ENCODE peak calls at places on chromosomes 3 and 15, in eight cellular contexts. Q is NCI-H1436; W is mucosa of gallbladder; D is activated naive CD4-positive, alpha-beta T cell; U is dorsolateral prefrontal cortex; G is HS-5; M is activated CD8-positive, alpha-beta memory T cell treated with anti-CD3 and anti-CD28 coated beads for 1 hour; F is mesendoderm. I is an unnamed sample.

GRCh38 chr3:55030938-55031337 is 103.1 kb upstream of the LRTM1 start:
- DNase-seq in F (no peak), U (no peak), G (no peak), D (no peak), W (no peak), Q (no peak), M (no peak), I (no peak)

GRCh38 chr3:52530918-52531635 is 2.6 kb downstream of the NT5DC2 start:
- DNase-seq in M (no peak), Q (no peak), U (no peak), F (no peak), D (no peak), W (no peak), G (no peak), I (no peak)

GRCh38 chr3:185187391-185187790 is 34.5 kb upstream of the C3orf70 start:
- DNase-seq in D (no peak), G (no peak), F (no peak), Q (no peak), U (no peak), W (no peak), M (no peak), I (no peak)

GRCh38 chr3:36795622-36796021 is 31.3 kb upstream of the DCLK3 start:
- DNase-seq in D (no peak), F (no peak), G (no peak), U (no peak), M (no peak), Q (no peak), W (no peak), I (no peak)

GRCh38 chr3:41290736-41291135 is 91.4 kb downstream of the CTNNB1 start:
- DNase-seq in M (no peak), W (no peak), G (no peak), Q (no peak), U (no peak), F (peak), D (no peak), I (no peak)

GRCh38 chr15:85793641-85794597 is 806 bp downstream of the KLHL25 start:
- DNase-seq in G (no peak), D (no peak), W (no peak), M (no peak), U (peak), Q (no peak), F (peak), I (peak)

GRCh38 chr15:30941520-30941919 is 37.8 kb downstream of the FAN1 start:
- DNase-seq in W (no peak), M (no peak), Q (no peak), U (no peak), F (peak), D (no peak), G (no peak), I (peak)

GRCh38 chr15:47432831-47433230 is 284.5 kb upstream of the SEMA6D start:
- DNase-seq in D (no peak), Q (no peak), M (no peak), G (peak), W (no peak), F (no peak), U (no peak), I (no peak)

GRCh38 chr15:77622212-77622941 is 10.3 kb downstream of the LINGO1 start:
- DNase-seq in M (no peak), Q (no peak), U (no peak), D (no peak), W (no peak), G (no peak), F (peak), I (peak)

GRCh38 chr3:49349617-49350114 is 8.5 kb downstream of the GPX1 start:
- DNase-seq in G (no peak), F (no peak), W (no peak), M (no peak), Q (no peak), U (no peak), D (no peak), I (no peak)

GRCh38 chr15:85047271-85047948 is 65.8 kb downstream of the PDE8A start:
- DNase-seq in M (no peak), U (no peak), D (no peak), W (peak), F (peak), G (peak), Q (no peak), I (no peak)

GRCh38 chr3:196454935-196455334 is 22.7 kb upstream of the UBXN7 start:
- DNase-seq in U (no peak), W (no peak), D (no peak), Q (no peak), M (no peak), F (no peak), G (no peak), I (no peak)

GRCh38 chr15:68145706-68146105 is 59.4 kb downstream of the CALML4 start:
- DNase-seq in M (no peak), G (no peak), F (no peak), Q (no peak), D (no peak), W (no peak), U (no peak), I (no peak)